ENCODE peak calls at places on chromosomes 3 and 15, in eight cellular contexts. D, Q, K, M, B, E, Y and F are unnamed samples.

GRCh38 chr3:5006755-5007202 is 27.5 kb downstream of the BHLHE40 start:
- DNase-seq in M (no peak), E (no peak), Q (no peak), K (no peak), Y (no peak), B (no peak), D (peak; percentile 51), F (no peak)

GRCh38 chr3:174533286-174533685 is 325.8 kb upstream of the NAALADL2 start:
- DNase-seq in B (no peak), E (peak; percentile 46), Q (no peak), D (no peak), Y (no peak), K (no peak), M (no peak), F (no peak)

GRCh38 chr3:62586356-62586755 is 213.0 kb upstream of the FEZF2 start:
- DNase-seq in M (no peak), E (peak; percentile 45), D (no peak), Y (no peak), B (no peak), K (peak; percentile 76), Q (no peak), F (no peak)

GRCh38 chr15:90343391-90343790 is 8.7 kb upstream of the ZNF774 start:
- DNase-seq in D (no peak), Q (no peak), Y (no peak), E (peak; percentile 67), K (peak; percentile 38), B (peak; percentile 43), M (no peak), F (no peak)

GRCh38 chr3:141052570-141053069 is 1.5 kb downstream of the SPSB4 start:
- DNase-seq in B (no peak), Q (peak; percentile 67), D (peak; percentile 68), Y (no peak), E (no peak), K (no peak), M (peak; percentile 66), F (peak; percentile 39)

GRCh38 chr15:76353903-76354302 is 17.3 kb downstream of the ISL2 start:
- DNase-seq in D (no peak), Q (no peak), Y (no peak), K (no peak), B (no peak), E (no peak), M (no peak), F (no peak)

GRCh38 chr15:33098082-33099058 is 96.1 kb downstream of the FMN1 start:
- DNase-seq in E (peak; percentile 50), B (no peak), D (no peak), M (no peak), Y (no peak), Q (no peak), K (peak; percentile 39), F (no peak)

GRCh38 chr15:40511093-40511471 is 40.3 kb downstream of the CHST14 start:
- DNase-seq in Y (no peak), Q (no peak), K (no peak), M (no peak), E (no peak), D (no peak), B (no peak), F (no peak)

GRCh38 chr15:92521624-92522008 is 127.9 kb downstream of the ST8SIA2 start:
- DNase-seq in D (peak; percentile 89), K (peak; percentile 93), Y (peak; percentile 81), E (peak; percentile 74), Q (peak; percentile 85), M (peak; percentile 70), B (peak; percentile 80), F (no peak)

GRCh38 chr3:170499562-170500156 is 81.0 kb downstream of the CLDN11 start:
- DNase-seq in E (peak; percentile 88), B (peak; percentile 61), Q (peak; percentile 14), M (no peak), D (peak; percentile 32), K (peak; percentile 78), Y (no peak), F (no peak)

GRCh38 chr3:115630850-115631249 is 7.5 kb downstream of the GAP43 start:
- DNase-seq in E (no peak), Q (no peak), M (no peak), B (no peak), D (no peak), K (no peak), Y (no peak), F (no peak)

GRCh38 chr3:52233968-52234367 is 5.0 kb downstream of the TWF2 start:
- DNase-seq in Y (no peak), K (no peak), M (no peak), B (no peak), Q (no peak), E (no peak), D (no peak), F (no peak)

GRCh38 chr15:36491912-36492311 is 87.5 kb upstream of the CDIN1 start:
- DNase-seq in E (no peak), Q (no peak), K (no peak), M (no peak), Y (no peak), B (no peak), D (no peak), F (no peak)

GRCh38 chr3:45988804-45989203 is 6.8 kb downstream of the FYCO1 start:
- DNase-seq in E (peak; percentile 87), Y (no peak), B (no peak), K (peak; percentile 65), D (no peak), M (no peak), Q (no peak), F (no peak)

GRCh38 chr3:148902173-148902791 is 37.2 kb downstream of the CPA3 start:
- DNase-seq in Q (no peak), K (peak; percentile 54), M (no peak), E (peak; percentile 60), B (no peak), Y (no peak), D (no peak), F (no peak)

GRCh38 chr3:129576514-129577345 is 29.7 kb downstream of the PLXND1 start:
- DNase-seq in Q (peak; percentile 45), K (no peak), M (no peak), Y (peak; percentile 65), D (no peak), B (no peak), E (no peak), F (no peak)

GRCh38 chr3:73236867-73237266 is 175.4 kb downstream of the EBLN2 start:
- DNase-seq in E (no peak), B (no peak), K (no peak), D (no peak), M (no peak), Q (no peak), Y (no peak), F (no peak)

GRCh38 chr3:169146112-169146665 is 517.3 kb downstream of the MECOM start:
- DNase-seq in Y (no peak), D (peak; percentile 46), K (peak; percentile 82), Q (peak; percentile 70), M (peak; percentile 62), B (no peak), E (peak; percentile 84), F (peak; percentile 20)

GRCh38 chr3:105835606-105836005 is 33.2 kb downstream of the CBLB start:
- DNase-seq in K (no peak), E (no peak), B (no peak), M (no peak), Y (no peak), D (no peak), Q (no peak), F (no peak)

GRCh38 chr3:114449271-114450007 is 155.6 kb downstream of the TIGIT start:
- DNase-seq in Q (no peak), Y (no peak), D (no peak), E (peak; percentile 23), B (no peak), K (no peak), M (no peak), F (no peak)

GRCh38 chr3:114446605-114447004 is 152.8 kb downstream of the TIGIT start:
- DNase-seq in E (peak; percentile 68), K (no peak), Y (no peak), D (no peak), B (no peak), M (no peak), Q (no peak), F (no peak)

GRCh38 chr3:114445233-114445632 is 151.4 kb downstream of the TIGIT start:
- DNase-seq in Q (no peak), M (no peak), E (peak; percentile 29), Y (no peak), D (no peak), B (no peak), K (no peak), F (no peak)

GRCh38 chr3:114447950-114448479 is 154.2 kb downstream of the TIGIT start:
- DNase-seq in B (no peak), Q (no peak), M (no peak), K (no peak), Y (no peak), E (no peak), D (no peak), F (no peak)

DNA sequence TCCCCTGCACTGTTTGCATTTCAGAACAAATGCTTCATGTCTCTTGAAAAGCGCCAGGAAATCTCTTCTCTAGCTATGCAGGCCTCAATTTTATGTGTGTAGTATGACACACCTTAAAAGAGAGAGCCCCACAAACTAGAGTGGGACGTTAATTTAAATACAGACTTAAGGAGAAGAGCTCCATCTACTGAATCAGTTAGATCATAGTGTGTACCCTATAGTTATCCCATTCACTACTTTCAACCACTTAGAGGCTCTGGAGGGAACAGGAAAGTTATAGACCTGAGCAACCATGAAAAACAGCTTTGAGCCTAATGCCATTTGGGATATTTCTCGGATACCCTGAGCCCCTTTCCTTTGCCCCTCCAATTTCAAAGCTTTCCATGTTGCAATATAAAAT is 153.7 kb downstream of the TIGIT start:
- DNase-seq in M (no peak), K (no peak), E (no peak), Q (no peak), Y (no peak), B (no peak), D (no peak), F (no peak)
- TF ChIP-seq CTCF in M (no peak), K (no peak), E (no peak), Q (no peak), Y (no peak), B (no peak), D (no peak), F (no peak)

GRCh38 chr3:54720604-54721003 is 207.3 kb downstream of the LRTM1 start:
- DNase-seq in D (no peak), Y (no peak), Q (no peak), M (no peak), B (no peak), K (no peak), E (no peak), F (no peak)
- TF ChIP-seq CTCF in D (no peak), Y (no peak), Q (no peak), M (no peak), B (no peak), K (no peak), E (no peak), F (no peak)

DNA sequence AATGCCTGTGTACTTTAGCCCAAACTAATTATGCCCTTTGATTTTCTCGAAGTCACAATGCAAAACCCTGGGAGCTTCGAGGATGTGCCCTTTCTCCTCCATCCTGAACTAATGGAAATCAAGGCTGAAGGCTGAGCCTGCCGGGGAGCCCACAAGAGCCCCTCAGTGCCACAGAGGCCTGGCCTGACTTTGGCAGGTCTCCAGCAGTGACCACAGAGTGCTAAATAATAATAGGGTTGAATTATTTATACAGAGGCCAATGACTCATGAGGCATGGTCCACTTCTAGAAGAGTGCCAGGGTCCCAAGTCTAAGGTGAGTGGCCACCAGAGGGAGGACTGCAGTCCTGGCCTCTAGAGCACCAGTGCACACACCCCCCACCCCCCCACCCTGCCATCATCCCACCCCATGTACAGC is 19.1 kb upstream of the GLCE start:
- DNase-seq in B (peak; percentile 63), M (no peak), K (peak; percentile 14), Q (no peak), D (no peak), E (no peak), Y (no peak), F (no peak)
- TF ChIP-seq CTCF in B (no peak), M (no peak), K (no peak), Q (no peak), D (peak; percentile 30), E (no peak), Y (no peak), F (no peak)

GRCh38 chr15:45187578-45187893 is 230 bp downstream of the SHF start:
- DNase-seq in Q (no peak), E (no peak), B (no peak), Y (no peak), K (no peak), M (no peak), D (no peak), F (no peak)
- TF ChIP-seq CTCF in Q (no peak), E (no peak), B (no peak), Y (no peak), K (no peak), M (no peak), D (no peak), F (no peak)